ENCODE peak calls at places on chromosomes 11 and 22, in nine cellular contexts. One of them, this sample, is unnamed.

GRCh38 chr11:117953029-117953671 is 23.9 kb upstream of the TMPRSS13 start:
- DNase-seq in fibroblast of lung: no peak
- DNase-seq in fibroblast of the aortic adventitia: no peak
- DNase-seq in NCI-H69: peak
- DNase-seq in NCI-H187: no peak
- DNase-seq in NCI-H524: no peak
- DNase-seq in stimulated activated CD4-positive, alpha-beta T cell treated with anti-CD3 and anti-CD28 coated beads, Interleukin-4, amount 100 ng/mL, for 48 hours: no peak
- DNase-seq in GM04504: no peak
- DNase-seq in CD8-positive, alpha-beta memory T cell: no peak
- DNase-seq in this sample: no peak

GRCh38 chr22:19121631-19122142 is 525 bp downstream of the DGCR2 start:
- DNase-seq in fibroblast of lung: peak
- DNase-seq in fibroblast of the aortic adventitia: no peak
- DNase-seq in NCI-H69: peak
- DNase-seq in NCI-H187: no peak
- DNase-seq in NCI-H524: peak
- DNase-seq in stimulated activated CD4-positive, alpha-beta T cell treated with anti-CD3 and anti-CD28 coated beads, Interleukin-4, amount 100 ng/mL, for 48 hours: peak
- DNase-seq in GM04504: no peak
- DNase-seq in CD8-positive, alpha-beta memory T cell: peak
- DNase-seq in this sample: peak

GRCh38 chr11:73269353-73270088 is 2.6 kb upstream of the P2RY6 start:
- DNase-seq in fibroblast of lung: no peak
- DNase-seq in fibroblast of the aortic adventitia: no peak
- DNase-seq in NCI-H69: peak
- DNase-seq in NCI-H187: no peak
- DNase-seq in NCI-H524: no peak
- DNase-seq in stimulated activated CD4-positive, alpha-beta T cell treated with anti-CD3 and anti-CD28 coated beads, Interleukin-4, amount 100 ng/mL, for 48 hours: no peak
- DNase-seq in GM04504: no peak
- DNase-seq in CD8-positive, alpha-beta memory T cell: no peak
- DNase-seq in this sample: peak

GRCh38 chr11:20355221-20356219 is 8.0 kb upstream of the HTATIP2 start:
- DNase-seq in fibroblast of lung: peak
- DNase-seq in fibroblast of the aortic adventitia: peak
- DNase-seq in NCI-H69: peak
- DNase-seq in NCI-H187: no peak
- DNase-seq in NCI-H524: peak
- DNase-seq in stimulated activated CD4-positive, alpha-beta T cell treated with anti-CD3 and anti-CD28 coated beads, Interleukin-4, amount 100 ng/mL, for 48 hours: no peak
- DNase-seq in GM04504: no peak
- DNase-seq in CD8-positive, alpha-beta memory T cell: peak
- DNase-seq in this sample: peak

GRCh38 chr22:49095366-49095765 is 732.3 kb downstream of the BRD1 start:
- DNase-seq in fibroblast of lung: no peak
- DNase-seq in fibroblast of the aortic adventitia: no peak
- DNase-seq in NCI-H69: no peak
- DNase-seq in NCI-H187: no peak
- DNase-seq in NCI-H524: no peak
- DNase-seq in stimulated activated CD4-positive, alpha-beta T cell treated with anti-CD3 and anti-CD28 coated beads, Interleukin-4, amount 100 ng/mL, for 48 hours: no peak
- DNase-seq in GM04504: no peak
- DNase-seq in CD8-positive, alpha-beta memory T cell: no peak
- DNase-seq in this sample: no peak

GRCh38 chr11:88345408-88345807 is 7.9 kb upstream of the CTSC start:
- DNase-seq in fibroblast of lung: no peak
- DNase-seq in fibroblast of the aortic adventitia: no peak
- DNase-seq in NCI-H69: no peak
- DNase-seq in NCI-H187: no peak
- DNase-seq in NCI-H524: no peak
- DNase-seq in stimulated activated CD4-positive, alpha-beta T cell treated with anti-CD3 and anti-CD28 coated beads, Interleukin-4, amount 100 ng/mL, for 48 hours: no peak
- DNase-seq in GM04504: no peak
- DNase-seq in CD8-positive, alpha-beta memory T cell: no peak
- DNase-seq in this sample: no peak

GRCh38 chr11:33899383-33900037 is 7.6 kb upstream of the LMO2 start:
- DNase-seq in fibroblast of lung: peak
- DNase-seq in fibroblast of the aortic adventitia: peak
- DNase-seq in NCI-H69: peak
- DNase-seq in NCI-H187: no peak
- DNase-seq in NCI-H524: peak
- DNase-seq in stimulated activated CD4-positive, alpha-beta T cell treated with anti-CD3 and anti-CD28 coated beads, Interleukin-4, amount 100 ng/mL, for 48 hours: no peak
- DNase-seq in GM04504: peak
- DNase-seq in CD8-positive, alpha-beta memory T cell: no peak
- DNase-seq in this sample: no peak

GRCh38 chr22:38468761-38469305 is 937 bp downstream of the KDELR3 start:
- DNase-seq in fibroblast of lung: no peak
- DNase-seq in fibroblast of the aortic adventitia: no peak
- DNase-seq in NCI-H69: no peak
- DNase-seq in NCI-H187: no peak
- DNase-seq in NCI-H524: no peak
- DNase-seq in stimulated activated CD4-positive, alpha-beta T cell treated with anti-CD3 and anti-CD28 coated beads, Interleukin-4, amount 100 ng/mL, for 48 hours: no peak
- DNase-seq in GM04504: no peak
- DNase-seq in CD8-positive, alpha-beta memory T cell: no peak
- DNase-seq in this sample: no peak

GRCh38 chr11:109425554-109425953 is 3.6 kb downstream of the C11orf87 start:
- DNase-seq in fibroblast of lung: no peak
- DNase-seq in fibroblast of the aortic adventitia: no peak
- DNase-seq in NCI-H69: peak
- DNase-seq in NCI-H187: no peak
- DNase-seq in NCI-H524: peak
- DNase-seq in stimulated activated CD4-positive, alpha-beta T cell treated with anti-CD3 and anti-CD28 coated beads, Interleukin-4, amount 100 ng/mL, for 48 hours: no peak
- DNase-seq in GM04504: no peak
- DNase-seq in CD8-positive, alpha-beta memory T cell: no peak
- DNase-seq in this sample: no peak

GRCh38 chr11:8989411-8989810 is 14.4 kb downstream of the NRIP3 start:
- DNase-seq in fibroblast of lung: peak
- DNase-seq in fibroblast of the aortic adventitia: peak
- DNase-seq in NCI-H69: no peak
- DNase-seq in NCI-H187: no peak
- DNase-seq in NCI-H524: no peak
- DNase-seq in stimulated activated CD4-positive, alpha-beta T cell treated with anti-CD3 and anti-CD28 coated beads, Interleukin-4, amount 100 ng/mL, for 48 hours: no peak
- DNase-seq in GM04504: no peak
- DNase-seq in CD8-positive, alpha-beta memory T cell: no peak
- DNase-seq in this sample: no peak

GRCh38 chr11:77267910-77268309 is 33.6 kb downstream of the GDPD4 start:
- DNase-seq in fibroblast of lung: peak
- DNase-seq in fibroblast of the aortic adventitia: no peak
- DNase-seq in NCI-H69: no peak
- DNase-seq in NCI-H187: no peak
- DNase-seq in NCI-H524: no peak
- DNase-seq in stimulated activated CD4-positive, alpha-beta T cell treated with anti-CD3 and anti-CD28 coated beads, Interleukin-4, amount 100 ng/mL, for 48 hours: no peak
- DNase-seq in GM04504: peak
- DNase-seq in CD8-positive, alpha-beta memory T cell: no peak
- DNase-seq in this sample: no peak

GRCh38 chr11:67347964-67348749 is 5.2 kb downstream of the POLD4 start:
- DNase-seq in fibroblast of lung: peak
- DNase-seq in fibroblast of the aortic adventitia: peak
- DNase-seq in NCI-H69: no peak
- DNase-seq in NCI-H187: no peak
- DNase-seq in NCI-H524: peak
- DNase-seq in stimulated activated CD4-positive, alpha-beta T cell treated with anti-CD3 and anti-CD28 coated beads, Interleukin-4, amount 100 ng/mL, for 48 hours: no peak
- DNase-seq in GM04504: no peak
- DNase-seq in CD8-positive, alpha-beta memory T cell: no peak
- DNase-seq in this sample: peak

This sample was measured in Caco-2.